ENCODE peak calls at places on chromosomes 1 and 21, in nine cellular contexts. T, O, R, S, J, U, F, H and D are unnamed samples.

GRCh38 chr1:23420778-23421177 is 3.8 kb downstream of the TCEA3 start:
- DNase-seq in T (no peak), O (no peak), R (no peak), S (no peak), J (no peak), U (no peak), F (no peak), H (no peak), D (no peak)

GRCh38 chr1:88799433-88799832 is 91.9 kb downstream of the GTF2B start:
- DNase-seq in T (peak; percentile 48), O (no peak), R (no peak), S (no peak), J (no peak), U (no peak), F (no peak), H (no peak), D (no peak)

GRCh38 chr1:183278736-183279591 is 92.9 kb downstream of the LAMC2 start:
- DNase-seq in T (peak; percentile 98), O (no peak), R (no peak), S (peak; percentile 94), J (no peak), U (peak; percentile 51), F (no peak), H (peak; percentile 80), D (no peak)

GRCh38 chr1:1264026-1264425 is 9.6 kb downstream of the UBE2J2 start:
- DNase-seq in T (no peak), O (no peak), R (no peak), S (no peak), J (no peak), U (no peak), F (no peak), H (no peak), D (no peak)

GRCh38 chr1:38929476-38929875 is 12.2 kb downstream of the RHBDL2 start:
- DNase-seq in T (no peak), O (no peak), R (no peak), S (no peak), J (no peak), U (no peak), F (no peak), H (peak; percentile 19), D (no peak)

GRCh38 chr1:9376430-9376829 is 83.7 kb downstream of the SPSB1 start:
- DNase-seq in T (no peak), O (no peak), R (no peak), S (no peak), J (no peak), U (no peak), F (no peak), H (no peak), D (no peak)

GRCh38 chr21:45262616-45263015 is 25.1 kb downstream of the POFUT2 start:
- DNase-seq in T (no peak), O (no peak), R (no peak), S (no peak), J (no peak), U (no peak), F (no peak), H (no peak), D (no peak)

GRCh38 chr1:6273380-6273891 is 12.5 kb upstream of the GPR153 start:
- DNase-seq in T (peak; percentile 81), O (no peak), R (no peak), S (peak; percentile 50), J (no peak), U (no peak), F (no peak), H (peak; percentile 52), D (no peak)